ENCODE peak calls at places on chromosomes 16 and 17, in ten cellular contexts. Z, F, U, R, H, W, X, J, P and C are unnamed samples.

GRCh38 chr16:56849690-56850680 is 15.0 kb upstream of the SLC12A3 start:
- ATAC-seq in Z (no peak), F (no peak), U (no peak), R (no peak), H (no peak), W (no peak), X (no peak), J (no peak), P (no peak), C (no peak)

GRCh38 chr17:75301502-75302206 is 12.4 kb upstream of the SLC25A19 start:
- ATAC-seq in Z (no peak), F (no peak), U (no peak), R (no peak), H (no peak), W (no peak), X (no peak), J (no peak), P (no peak), C (no peak)

GRCh38 chr17:43740541-43740940 is 18.1 kb downstream of the SOST start:
- ATAC-seq in Z (no peak), F (no peak), U (no peak), R (no peak), H (no peak), W (no peak), X (no peak), J (no peak), P (no peak), C (no peak)

GRCh38 chr16:68087688-68088087 is 2.5 kb downstream of the NFATC3 start:
- ATAC-seq in Z (no peak), F (no peak), U (no peak), R (no peak), H (no peak), W (no peak), X (no peak), J (no peak), P (no peak), C (no peak)

GRCh38 chr17:29504711-29505110 is 62.1 kb downstream of the ABHD15 start:
- ATAC-seq in Z (no peak), F (no peak), U (no peak), R (no peak), H (no peak), W (no peak), X (no peak), J (no peak), P (no peak), C (no peak)

GRCh38 chr17:78364436-78365281 is 4.8 kb upstream of the SOCS3 start:
- ATAC-seq in Z (no peak), F (no peak), U (no peak), R (no peak), H (no peak), W (no peak), X (no peak), J (no peak), P (no peak), C (peak; percentile 22)

GRCh38 chr16:2586241-2586640 is 48.4 kb downstream of the PDPK1 start:
- ATAC-seq in Z (no peak), F (peak; percentile 31), U (no peak), R (no peak), H (peak; percentile 38), W (no peak), X (peak; percentile 67), J (no peak), P (no peak), C (no peak)

GRCh38 chr17:9557356-9557755 is 18.3 kb downstream of the STX8 start:
- ATAC-seq in Z (no peak), F (no peak), U (no peak), R (no peak), H (no peak), W (no peak), X (no peak), J (no peak), P (no peak), C (no peak)

GRCh38 chr17:9228408-9229159 is 207.3 kb downstream of the NTN1 start:
- ATAC-seq in Z (no peak), F (no peak), U (peak; percentile 69), R (no peak), H (no peak), W (no peak), X (no peak), J (peak; percentile 12), P (no peak), C (peak; percentile 72)

GRCh38 chr16:27067138-27067537 is 411 bp downstream of the C16orf82 start:
- ATAC-seq in Z (no peak), F (no peak), U (peak; percentile 36), R (no peak), H (no peak), W (no peak), X (peak; percentile 42), J (peak; percentile 24), P (no peak), C (no peak)

GRCh38 chr16:24855678-24856077 is 9.9 kb downstream of the SLC5A11 start:
- ATAC-seq in Z (no peak), F (no peak), U (no peak), R (no peak), H (no peak), W (no peak), X (no peak), J (no peak), P (no peak), C (no peak)

GRCh38 chr17:39938140-39938869 is 10.8 kb downstream of the LRRC3C start:
- ATAC-seq in Z (no peak), F (no peak), U (no peak), R (no peak), H (no peak), W (no peak), X (no peak), J (no peak), P (no peak), C (no peak)

GRCh38 chr16:79061199-79061598 is 539.3 kb downstream of the MAF start:
- ATAC-seq in Z (no peak), F (no peak), U (peak; percentile 80), R (no peak), H (no peak), W (no peak), X (no peak), J (no peak), P (no peak), C (no peak)